ENCODE peak calls at places on chromosomes 7 and 10, in four cellular contexts. O is K562, J is GM12878, K is HepG2. I is an unnamed sample.

GRCh38 chr10:23723796-23724195 is 284.9 kb downstream of the OTUD1 start:
- DNase-seq in O (no peak), J (no peak), K (no peak), I (no peak)

GRCh38 chr7:102912742-102913141 is at the start of gene LRRC17:
- DNase-seq in J (no peak), O (no peak), K (no peak), I (no peak)

GRCh38 chr10:68566955-68567354 is 6.8 kb downstream of the TET1 start:
- DNase-seq in O (no peak), J (no peak), K (no peak), I (no peak)

GRCh38 chr7:76225379-76225778 is 23.7 kb downstream of the SRRM3 start:
- DNase-seq in K (no peak), J (no peak), O (peak; percentile 78), I (no peak)

GRCh38 chr10:44384601-44385422 is at the start of gene CXCL12:
- DNase-seq in K (no peak), J (no peak), O (no peak), I (peak; percentile 57)

GRCh38 chr10:91864099-91864498 is 45.2 kb downstream of the FGFBP3 start:
- DNase-seq in O (no peak), K (no peak), J (no peak), I (no peak)

GRCh38 chr7:107201795-107202450 is 33.1 kb downstream of the HBP1 start:
- DNase-seq in K (peak; percentile 27), J (no peak), O (peak; percentile 59), I (peak; percentile 64)

GRCh38 chr7:100371561-100372171 is 1.6 kb upstream of the PILRA start:
- DNase-seq in K (no peak), J (no peak), O (no peak), I (no peak)

GRCh38 chr10:60818134-60818770 is 40.0 kb downstream of the CDK1 start:
- DNase-seq in K (no peak), O (no peak), J (no peak), I (no peak)

GRCh38 chr10:125844673-125845300 is 21.4 kb downstream of the BCCIP start:
- DNase-seq in O (no peak), J (no peak), K (no peak), I (no peak)

GRCh38 chr10:30151581-30152389 is 92.4 kb upstream of the JCAD start:
- DNase-seq in O (peak; percentile 63), K (no peak), J (no peak), I (peak; percentile 18)

GRCh38 chr10:102394801-102395676 is 466 bp upstream of the NFKB2 start:
- DNase-seq in O (peak; percentile 80), K (peak; percentile 65), J (peak; percentile 62), I (peak; percentile 93)

GRCh38 chr10:102396751-102397151 is 1.2 kb downstream of the NFKB2 start:
- DNase-seq in J (no peak), K (no peak), O (no peak), I (no peak)

GRCh38 chr10:102394079-102394800 is 1.3 kb upstream of the NFKB2 start:
- DNase-seq in J (peak; percentile 89), K (peak; percentile 85), O (peak; percentile 89), I (peak; percentile 92)

GRCh38 chr10:102396251-102396650 is 746 bp downstream of the NFKB2 start:
- DNase-seq in O (peak; percentile 23), K (no peak), J (no peak), I (no peak)

DNA sequence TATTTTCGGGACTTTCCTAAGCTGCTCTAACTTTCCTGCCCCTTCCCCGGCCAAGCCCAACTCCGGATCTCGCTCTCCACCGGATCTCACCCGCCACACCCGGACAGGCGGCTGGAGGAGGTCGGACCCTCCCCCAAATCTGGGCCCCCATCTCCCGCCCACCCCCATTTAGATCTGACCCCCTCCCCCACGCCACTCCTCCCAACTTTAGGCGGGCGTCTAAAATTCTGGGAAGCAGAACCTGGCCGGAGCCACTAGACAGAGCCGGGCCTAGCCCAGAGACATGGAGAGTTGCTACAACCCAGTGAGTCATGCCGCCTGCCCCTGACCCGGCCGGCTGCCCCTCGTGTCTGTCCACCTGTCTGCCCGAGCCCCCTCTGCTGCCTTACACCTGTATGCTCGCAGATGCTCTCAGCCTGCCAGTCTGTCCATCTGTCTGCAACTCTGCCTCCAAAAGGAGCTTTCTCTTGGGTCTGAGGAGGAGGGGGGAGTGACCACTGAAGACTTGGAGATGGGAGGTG is at the start of gene NFKB2:
- DNase-seq in J (no peak), O (no peak), K (no peak), I (peak; percentile 42)
- TF ChIP-seq POLR2AphosphoS5 in J (peak; percentile 55), O (no peak), K (peak; percentile 61), I (no peak)

GRCh38 chr7:99039384-99039891 is 104.5 kb downstream of the SMURF1 start:
- DNase-seq in K (no peak), O (no peak), J (no peak), I (no peak)
- TF ChIP-seq MXI1 in K (no peak), O (no peak), J (no peak), I (no peak)

GRCh38 chr10:14782691-14783363 is 8.1 kb upstream of the FAM107B start:
- DNase-seq in K (peak; percentile 56), J (no peak), O (no peak), I (no peak)
- TF ChIP-seq POLR2AphosphoS5 in K (no peak), J (no peak), O (no peak), I (no peak)

DNA sequence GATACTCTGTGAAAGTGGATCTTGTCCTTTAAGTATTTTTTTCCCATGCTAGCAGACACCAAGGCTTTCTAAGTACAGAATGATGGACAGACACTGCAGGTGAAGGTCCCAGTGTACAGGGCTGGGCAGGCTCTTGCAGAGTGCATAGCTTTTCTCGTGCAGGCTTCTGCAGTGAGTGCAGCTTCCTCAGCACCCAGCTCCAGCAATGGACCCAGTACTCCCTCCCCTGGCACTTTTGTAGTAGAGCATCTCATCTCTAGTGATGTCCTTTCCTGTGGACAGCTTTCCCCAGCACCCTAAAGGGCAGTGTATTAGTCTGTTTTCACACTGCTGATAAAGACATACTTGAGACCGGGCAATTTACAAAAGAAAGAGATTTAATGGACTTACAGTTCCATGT is 104.3 kb downstream of the CUL2 start:
- DNase-seq in J (no peak), O (no peak), K (peak; percentile 40), I (no peak)
- TF ChIP-seq MXI1 in J (no peak), O (no peak), K (no peak), I (no peak)

GRCh38 chr10:71819479-71819878 is 31.6 kb downstream of the PSAP start:
- DNase-seq in J (no peak), O (no peak), K (no peak), I (no peak)
- TF ChIP-seq POLR2AphosphoS5 in J (no peak), O (no peak), K (no peak), I (no peak)